ENCODE peak calls at places on chromosomes 1 and 21, in four cellular contexts. S is IMR-90; B is adrenal gland; E is activated naive CD4-positive, alpha-beta T cell treated with anti-CD3 and anti-CD28 coated beads, Interleukin-2, amount 50 U/mL, for 16 hours. Q is an unnamed sample.

GRCh38 chr1:109478806-109479205 is 4.9 kb upstream of the ATXN7L2 start:
- DNase-seq in S (no peak), B (peak; percentile 9), E (peak; percentile 33), Q (no peak)

GRCh38 chr21:17554619-17555472 is 42.0 kb downstream of the CXADR start:
- DNase-seq in S (peak; percentile 10), B (no peak), E (no peak), Q (peak; percentile 12)

GRCh38 chr1:21926065-21926464 is 11.0 kb downstream of the HSPG2 start:
- DNase-seq in S (no peak), B (no peak), E (no peak), Q (no peak)

GRCh38 chr1:203173566-203173965 is 2.1 kb downstream of the MYBPH start:
- DNase-seq in S (no peak), B (no peak), E (no peak), Q (peak; percentile 63)

GRCh38 chr1:145961425-145962156 is 2.8 kb downstream of the ANKRD34A start:
- DNase-seq in S (no peak), B (peak; percentile 42), E (peak; percentile 71), Q (peak; percentile 32)

GRCh38 chr1:17304155-17304826 is 3.7 kb upstream of the PADI4 start:
- DNase-seq in S (no peak), B (no peak), E (no peak), Q (no peak)

GRCh38 chr21:16134134-16134533 is 404.4 kb downstream of the USP25 start:
- DNase-seq in S (no peak), B (no peak), E (no peak), Q (no peak)

GRCh38 chr1:43021547-43022474 is 63.1 kb upstream of the SLC2A1 start:
- DNase-seq in S (no peak), B (no peak), E (no peak), Q (no peak)

GRCh38 chr1:11478571-11479374 is at the start of gene DISP3:
- DNase-seq in S (peak; percentile 34), B (peak; percentile 57), E (peak; percentile 79), Q (peak; percentile 13)

GRCh38 chr1:203126151-203126865 is 1.2 kb upstream of the ADORA1 start:
- DNase-seq in S (peak; percentile 22), B (no peak), E (no peak), Q (peak; percentile 47)

GRCh38 chr21:45542242-45542666 is at the start of gene SLC19A1:
- DNase-seq in S (peak; percentile 48), B (peak; percentile 77), E (peak; percentile 84), Q (peak; percentile 47)

GRCh38 chr1:16020325-16020724 is 1.5 kb upstream of the CLCNKA start:
- DNase-seq in S (no peak), B (no peak), E (no peak), Q (no peak)

GRCh38 chr1:203361843-203362524 is 11.1 kb upstream of the FMOD start:
- DNase-seq in S (peak; percentile 82), B (no peak), E (no peak), Q (peak; percentile 20)

GRCh38 chr1:218521414-218522169 is 176.5 kb downstream of the TGFB2 start:
- DNase-seq in S (peak; percentile 21), B (peak; percentile 51), E (no peak), Q (peak; percentile 54)

GRCh38 chr1:234103198-234103597 is 198.7 kb downstream of the SLC35F3 start:
- DNase-seq in S (no peak), B (no peak), E (no peak), Q (no peak)